ENCODE peak calls at places on chromosomes 13 and 19, in seven cellular contexts. One of them, this sample, is unnamed.

GRCh38 chr13:23741879-23742510 is 147.2 kb downstream of the MIPEP start:
- DNase-seq in fibroblast of lung: no peak
- DNase-seq in transverse colon: no peak
- DNase-seq in breast epithelium: no peak
- DNase-seq in vagina: no peak
- DNase-seq in AG04450: no peak
- DNase-seq in left ventricle myocardium inferior: no peak
- DNase-seq in this sample: peak; percentile 51

GRCh38 chr13:107881362-107881761 is 334.0 kb downstream of the LIG4 start:
- DNase-seq in fibroblast of lung: peak; percentile 53
- DNase-seq in transverse colon: no peak
- DNase-seq in breast epithelium: no peak
- DNase-seq in vagina: no peak
- DNase-seq in AG04450: no peak
- DNase-seq in left ventricle myocardium inferior: no peak
- DNase-seq in this sample: no peak

GRCh38 chr19:49145485-49146407 is 9.4 kb downstream of the HRC start:
- DNase-seq in fibroblast of lung: peak; percentile 71
- DNase-seq in transverse colon: peak; percentile 86
- DNase-seq in breast epithelium: peak; percentile 77
- DNase-seq in vagina: no peak
- DNase-seq in AG04450: no peak
- DNase-seq in left ventricle myocardium inferior: peak; percentile 84
- DNase-seq in this sample: peak; percentile 94

GRCh38 chr19:55301459-55302331 is 17.9 kb downstream of the BRSK1 start:
- DNase-seq in fibroblast of lung: peak; percentile 67
- DNase-seq in transverse colon: peak; percentile 93
- DNase-seq in breast epithelium: peak; percentile 82
- DNase-seq in vagina: no peak
- DNase-seq in AG04450: peak; percentile 24
- DNase-seq in left ventricle myocardium inferior: peak; percentile 87
- DNase-seq in this sample: peak; percentile 100

GRCh38 chr13:26494591-26494990 is 62.9 kb upstream of the WASF3 start:
- DNase-seq in fibroblast of lung: no peak
- DNase-seq in transverse colon: no peak
- DNase-seq in breast epithelium: no peak
- DNase-seq in vagina: no peak
- DNase-seq in AG04450: no peak
- DNase-seq in left ventricle myocardium inferior: no peak
- DNase-seq in this sample: no peak

GRCh38 chr19:7831452-7831851 is 1.4 kb downstream of the EVI5L start:
- DNase-seq in fibroblast of lung: peak; percentile 36
- DNase-seq in transverse colon: peak; percentile 25
- DNase-seq in breast epithelium: no peak
- DNase-seq in vagina: no peak
- DNase-seq in AG04450: no peak
- DNase-seq in left ventricle myocardium inferior: no peak
- DNase-seq in this sample: peak; percentile 93

GRCh38 chr13:31970237-31970930 is 61.2 kb upstream of the FRY start:
- DNase-seq in fibroblast of lung: peak; percentile 51
- DNase-seq in transverse colon: no peak
- DNase-seq in breast epithelium: no peak
- DNase-seq in vagina: no peak
- DNase-seq in AG04450: peak; percentile 33
- DNase-seq in left ventricle myocardium inferior: no peak
- DNase-seq in this sample: no peak

GRCh38 chr19:10390652-10391286 is 10.4 kb upstream of the TYK2 start:
- DNase-seq in fibroblast of lung: peak; percentile 78
- DNase-seq in transverse colon: peak; percentile 71
- DNase-seq in breast epithelium: peak; percentile 74
- DNase-seq in vagina: no peak
- DNase-seq in AG04450: peak; percentile 46
- DNase-seq in left ventricle myocardium inferior: peak; percentile 61
- DNase-seq in this sample: peak; percentile 93

GRCh38 chr19:10553943-10554381 is 10.3 kb downstream of the ATG4D start:
- DNase-seq in fibroblast of lung: no peak
- DNase-seq in transverse colon: peak; percentile 46
- DNase-seq in breast epithelium: no peak
- DNase-seq in vagina: no peak
- DNase-seq in AG04450: no peak
- DNase-seq in left ventricle myocardium inferior: no peak
- DNase-seq in this sample: peak; percentile 45

GRCh38 chr13:48156466-48156865 is 61.6 kb upstream of the MED4 start:
- DNase-seq in fibroblast of lung: no peak
- DNase-seq in transverse colon: peak; percentile 51
- DNase-seq in breast epithelium: no peak
- DNase-seq in vagina: no peak
- DNase-seq in AG04450: no peak
- DNase-seq in left ventricle myocardium inferior: no peak
- DNase-seq in this sample: no peak

GRCh38 chr19:33894787-33895186 is 98.1 kb downstream of the KCTD15 start:
- DNase-seq in fibroblast of lung: no peak
- DNase-seq in transverse colon: no peak
- DNase-seq in breast epithelium: no peak
- DNase-seq in vagina: no peak
- DNase-seq in AG04450: no peak
- DNase-seq in left ventricle myocardium inferior: no peak
- DNase-seq in this sample: no peak

GRCh38 chr19:13887529-13887928 is 10.6 kb downstream of the NANOS3 start:
- DNase-seq in fibroblast of lung: no peak
- DNase-seq in transverse colon: no peak
- DNase-seq in breast epithelium: no peak
- DNase-seq in vagina: no peak
- DNase-seq in AG04450: no peak
- DNase-seq in left ventricle myocardium inferior: no peak
- DNase-seq in this sample: no peak

GRCh38 chr13:99751517-99752199 is 219.9 kb downstream of the ZIC5 start:
- DNase-seq in fibroblast of lung: no peak
- DNase-seq in transverse colon: peak; percentile 47
- DNase-seq in breast epithelium: no peak
- DNase-seq in vagina: no peak
- DNase-seq in AG04450: no peak
- DNase-seq in left ventricle myocardium inferior: no peak
- DNase-seq in this sample: no peak

GRCh38 chr13:99750951-99751350 is 220.6 kb downstream of the ZIC5 start:
- DNase-seq in fibroblast of lung: no peak
- DNase-seq in transverse colon: no peak
- DNase-seq in breast epithelium: no peak
- DNase-seq in vagina: no peak
- DNase-seq in AG04450: no peak
- DNase-seq in left ventricle myocardium inferior: no peak
- DNase-seq in this sample: no peak

GRCh38 chr13:99743079-99743478 is 228.5 kb downstream of the ZIC5 start:
- DNase-seq in fibroblast of lung: no peak
- DNase-seq in transverse colon: no peak
- DNase-seq in breast epithelium: no peak
- DNase-seq in vagina: no peak
- DNase-seq in AG04450: no peak
- DNase-seq in left ventricle myocardium inferior: no peak
- DNase-seq in this sample: no peak

GRCh38 chr13:99749627-99750026 is 221.9 kb downstream of the ZIC5 start:
- DNase-seq in fibroblast of lung: no peak
- DNase-seq in transverse colon: no peak
- DNase-seq in breast epithelium: no peak
- DNase-seq in vagina: no peak
- DNase-seq in AG04450: no peak
- DNase-seq in left ventricle myocardium inferior: no peak
- DNase-seq in this sample: no peak

GRCh38 chr13:99746857-99747710 is 224.5 kb downstream of the ZIC5 start:
- DNase-seq in fibroblast of lung: no peak
- DNase-seq in transverse colon: no peak
- DNase-seq in breast epithelium: no peak
- DNase-seq in vagina: no peak
- DNase-seq in AG04450: no peak
- DNase-seq in left ventricle myocardium inferior: no peak
- DNase-seq in this sample: peak; percentile 86
- H3K4me3 ChIP-seq in fibroblast of lung: no peak overlapping the region
- H3K4me3 ChIP-seq in transverse colon: no peak overlapping the region
- H3K4me3 ChIP-seq in breast epithelium: no peak overlapping the region
- H3K4me3 ChIP-seq in vagina: no peak overlapping the region
- H3K4me3 ChIP-seq in AG04450: no peak overlapping the region
- H3K4me3 ChIP-seq in left ventricle myocardium inferior: no peak overlapping the region
- H3K4me3 ChIP-seq in this sample: no peak overlapping the region

DNA sequence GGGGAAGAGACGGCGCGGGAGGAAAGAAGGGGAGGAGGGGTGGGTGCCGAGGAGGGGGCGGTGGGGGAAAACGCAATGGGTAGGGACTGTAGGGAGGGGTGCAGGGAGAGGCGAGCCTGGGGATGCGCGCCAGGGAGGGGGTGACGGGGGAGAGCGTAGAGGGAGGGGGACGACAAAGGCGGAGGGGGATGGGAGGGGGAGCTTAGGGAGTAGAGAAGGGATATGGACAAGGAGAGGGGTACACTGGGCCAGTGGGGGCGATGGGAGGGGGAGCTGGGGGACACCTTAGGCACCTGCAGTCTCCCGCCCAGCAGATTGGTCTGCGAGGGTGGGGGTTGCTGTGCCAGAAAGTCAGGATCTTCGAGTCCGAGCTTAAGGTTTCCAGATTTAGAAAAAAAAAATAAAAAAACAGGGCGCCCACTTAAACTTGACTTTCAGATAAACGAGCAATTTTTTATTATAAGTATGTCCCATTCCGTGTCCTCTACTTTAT is 15.7 kb downstream of the CCDC124 start:
- DNase-seq in fibroblast of lung: no peak
- DNase-seq in transverse colon: no peak
- DNase-seq in breast epithelium: no peak
- DNase-seq in vagina: no peak
- DNase-seq in AG04450: no peak
- DNase-seq in left ventricle myocardium inferior: no peak
- DNase-seq in this sample: no peak
- H3K27me3 ChIP-seq in fibroblast of lung: peaks cover 41% of the 10 kb centered on the region
- H3K27me3 ChIP-seq in transverse colon: peaks cover 50% of the 10 kb centered on the region
- H3K27me3 ChIP-seq in breast epithelium: peaks cover 47% of the 10 kb centered on the region
- H3K27me3 ChIP-seq in vagina: peaks cover 18% of the 10 kb centered on the region
- H3K27me3 ChIP-seq in AG04450: peaks cover 44% of the 10 kb centered on the region
- H3K27me3 ChIP-seq in left ventricle myocardium inferior: peaks cover 51% of the 10 kb centered on the region
- H3K27me3 ChIP-seq in this sample: peaks cover 49% of the 10 kb centered on the region

DNA sequence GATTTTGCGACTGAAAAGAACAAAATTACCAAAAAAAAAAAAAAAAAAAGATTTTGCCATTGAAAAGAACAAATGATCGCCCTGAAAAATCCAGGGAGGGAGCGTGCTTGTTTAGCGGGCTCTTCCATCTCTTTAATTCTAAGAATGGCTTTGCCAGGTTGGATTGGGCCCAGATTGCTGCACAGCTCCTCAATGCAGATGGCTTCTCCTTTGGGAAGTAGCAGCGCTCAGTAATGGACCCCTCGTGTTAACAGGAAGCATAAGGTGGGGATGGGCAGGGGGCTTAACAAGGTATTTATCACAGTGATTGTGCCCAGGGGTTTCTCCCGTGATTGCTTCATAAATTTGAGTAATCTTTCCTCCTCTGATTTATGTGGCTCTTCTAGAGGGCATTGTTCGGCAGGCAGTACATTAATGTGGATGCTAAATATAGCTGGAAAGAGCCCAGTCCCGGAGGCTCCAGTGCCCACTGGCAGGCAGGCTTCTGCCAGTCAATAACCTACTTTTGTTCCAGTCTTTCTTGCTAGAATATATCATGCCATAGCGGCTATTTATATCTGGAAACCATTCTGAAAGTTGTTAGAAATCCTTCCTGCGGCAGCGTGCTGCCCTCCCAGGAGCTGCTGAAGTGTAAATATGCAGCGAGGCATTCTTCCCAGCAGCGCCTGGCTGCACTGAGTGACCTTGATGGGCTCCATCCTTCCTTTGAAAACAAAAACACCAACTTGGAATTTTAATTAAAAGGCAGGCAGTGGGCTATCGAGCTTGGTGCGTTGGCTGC is 64.9 kb downstream of the FGF9 start:
- DNase-seq in fibroblast of lung: no peak
- DNase-seq in transverse colon: no peak
- DNase-seq in breast epithelium: no peak
- DNase-seq in vagina: no peak
- DNase-seq in AG04450: no peak
- DNase-seq in left ventricle myocardium inferior: peak; percentile 24
- DNase-seq in this sample: no peak
- H3K4me3 ChIP-seq in fibroblast of lung: no peak overlapping the region
- H3K4me3 ChIP-seq in transverse colon: no peak overlapping the region
- H3K4me3 ChIP-seq in breast epithelium: no peak overlapping the region
- H3K4me3 ChIP-seq in vagina: peak overlapping the region; percentile 7
- H3K4me3 ChIP-seq in AG04450: no peak overlapping the region
- H3K4me3 ChIP-seq in left ventricle myocardium inferior: peak overlapping the region; percentile 25
- H3K4me3 ChIP-seq in this sample: no peak overlapping the region

DNA sequence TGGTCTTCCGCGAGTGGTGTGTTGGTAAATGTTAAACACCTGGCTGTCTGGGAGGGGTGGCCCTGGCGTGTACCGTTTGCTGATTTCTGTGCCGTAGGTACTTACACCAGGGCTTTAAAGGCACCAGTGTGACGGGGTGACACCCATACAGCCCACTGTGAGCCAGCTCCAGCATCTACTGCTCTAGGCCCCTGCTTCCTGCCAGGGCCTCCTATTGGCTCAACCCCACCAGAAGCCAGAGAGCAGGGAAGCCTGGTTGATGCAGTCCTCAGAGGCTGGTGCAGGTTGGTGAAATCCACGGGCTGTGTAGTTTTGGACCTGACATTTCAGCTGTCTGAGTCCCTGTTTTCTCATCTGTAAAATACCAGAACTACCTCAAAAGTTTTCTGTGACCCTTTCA is 30.4 kb downstream of the ARHGEF7 start:
- DNase-seq in fibroblast of lung: no peak
- DNase-seq in transverse colon: no peak
- DNase-seq in breast epithelium: no peak
- DNase-seq in vagina: no peak
- DNase-seq in AG04450: no peak
- DNase-seq in left ventricle myocardium inferior: no peak
- DNase-seq in this sample: no peak
- H3K27me3 ChIP-seq in fibroblast of lung: no peaks in the 10 kb centered on the region
- H3K27me3 ChIP-seq in transverse colon: peaks cover 15% of the 10 kb centered on the region
- H3K27me3 ChIP-seq in breast epithelium: no peaks in the 10 kb centered on the region
- H3K27me3 ChIP-seq in vagina: no peaks in the 10 kb centered on the region
- H3K27me3 ChIP-seq in AG04450: peaks cover 32% of the 10 kb centered on the region
- H3K27me3 ChIP-seq in left ventricle myocardium inferior: no peaks in the 10 kb centered on the region
- H3K27me3 ChIP-seq in this sample: no peaks in the 10 kb centered on the region